ENCODE peak calls at places on chromosomes 6 and 20, in four cellular contexts. R is psoas muscle, X is NCI-H1436, K is AG10803. N is an unnamed sample.

GRCh38 chr6:143940011-143940597 is 68.0 kb downstream of the PLAGL1 start:
- DNase-seq in R (no peak), X (peak; percentile 12), K (peak; percentile 38), N (peak; percentile 59)

GRCh38 chr6:121748376-121748775 is 312.9 kb downstream of the GJA1 start:
- DNase-seq in R (no peak), X (no peak), K (peak; percentile 88), N (peak; percentile 70)

GRCh38 chr6:92534109-92534508 is 885.2 kb downstream of the EPHA7 start:
- DNase-seq in R (no peak), X (no peak), K (no peak), N (no peak)

GRCh38 chr6:140415266-140415665 is 1040.8 kb upstream of the CITED2 start:
- DNase-seq in R (no peak), X (no peak), K (no peak), N (no peak)

GRCh38 chr6:161407581-161407980 is 133.7 kb upstream of the AGPAT4 start:
- DNase-seq in R (no peak), X (no peak), K (peak; percentile 87), N (no peak)

GRCh38 chr6:162706236-162706635 is 21.3 kb downstream of the PRKN start:
- DNase-seq in R (peak; percentile 76), X (no peak), K (no peak), N (peak; percentile 57)

GRCh38 chr6:120981835-120982234 is 352.4 kb downstream of the TBC1D32 start:
- DNase-seq in R (no peak), X (no peak), K (no peak), N (no peak)

GRCh38 chr20:4073852-4074741 is 58.7 kb upstream of the RNF24 start:
- DNase-seq in R (no peak), X (no peak), K (peak; percentile 25), N (no peak)

GRCh38 chr6:9467746-9468145 is 947.1 kb downstream of the TFAP2A start:
- DNase-seq in R (no peak), X (no peak), K (peak; percentile 83), N (no peak)

GRCh38 chr6:37257320-37257633 is 295 bp upstream of the TBC1D22B start:
- DNase-seq in R (no peak), X (no peak), K (no peak), N (no peak)

GRCh38 chr20:23246682-23247664 is 103.6 kb upstream of the NXT1 start:
- DNase-seq in R (peak; percentile 77), X (no peak), K (no peak), N (no peak)

GRCh38 chr6:33742837-33743236 is 3.9 kb downstream of the IP6K3 start:
- DNase-seq in R (no peak), X (no peak), K (no peak), N (no peak)

GRCh38 chr6:132041706-132042105 is 90.5 kb upstream of the CCN2 start:
- DNase-seq in R (no peak), X (no peak), K (no peak), N (no peak)

N was measured in cardiac muscle cell.